ENCODE peak calls at places on chromosomes 5 and 9, in eight cellular contexts. J, W, F, G, E, M, Y and L are unnamed samples.

GRCh38 chr9:115262477-115262876 is 144.5 kb upstream of the TNC start:
- DNase-seq in J (peak), W (peak), F (peak), G (no peak), E (peak), M (peak), Y (no peak), L (peak)

GRCh38 chr5:170342153-170342552 is 44.6 kb upstream of the LCP2 start:
- DNase-seq in J (no peak), W (no peak), F (no peak), G (no peak), E (no peak), M (no peak), Y (no peak), L (no peak)

GRCh38 chr9:14313378-14313940 is 482 bp downstream of the NFIB start:
- DNase-seq in J (no peak), W (no peak), F (no peak), G (no peak), E (peak), M (no peak), Y (peak), L (no peak)

GRCh38 chr5:25119654-25120053 is 474.9 kb upstream of the CDH10 start:
- DNase-seq in J (no peak), W (no peak), F (no peak), G (no peak), E (no peak), M (no peak), Y (no peak), L (no peak)

GRCh38 chr5:14177651-14178050 is 34.5 kb downstream of the TRIO start:
- DNase-seq in J (no peak), W (no peak), F (no peak), G (no peak), E (no peak), M (no peak), Y (no peak), L (no peak)

GRCh38 chr5:67364381-67364970 is 167.9 kb upstream of the CD180 start:
- DNase-seq in J (no peak), W (no peak), F (no peak), G (no peak), E (no peak), M (no peak), Y (no peak), L (no peak)

GRCh38 chr5:56523779-56524178 is 290.6 kb upstream of the ANKRD55 start:
- DNase-seq in J (peak), W (no peak), F (no peak), G (no peak), E (peak), M (no peak), Y (no peak), L (no peak)

GRCh38 chr9:22452415-22453010 is 5.9 kb downstream of the DMRTA1 start:
- DNase-seq in J (peak), W (peak), F (no peak), G (no peak), E (peak), M (peak), Y (no peak), L (peak)

GRCh38 chr5:43275391-43275790 is 37.8 kb downstream of the HMGCS1 start:
- DNase-seq in J (no peak), W (no peak), F (no peak), G (no peak), E (no peak), M (peak), Y (no peak), L (no peak)
- H3K4me3 ChIP-seq in J (no peak), W (no peak), F (no peak), G (no peak), E (no peak), M (no peak), Y (no peak), L (no peak)

GRCh38 chr5:75584641-75585040 is 26.6 kb upstream of the ANKDD1B start:
- DNase-seq in J (no peak), W (no peak), F (no peak), G (no peak), E (no peak), M (no peak), Y (no peak), L (no peak)
- TF ChIP-seq CTCF in J (peak), W (no peak), F (peak), G (no peak), E (peak), M (no peak), Y (no peak), L (no peak)

GRCh38 chr9:100478192-100478591 is 5.2 kb downstream of the TMEFF1 start:
- DNase-seq in J (no peak), W (no peak), F (no peak), G (no peak), E (no peak), M (no peak), Y (no peak), L (no peak)
- H3K4me3 ChIP-seq in J (no peak), W (no peak), F (no peak), G (no peak), E (no peak), M (no peak), Y (no peak), L (no peak)

GRCh38 chr5:149265559-149265958 is 6.1 kb upstream of the AFAP1L1 start:
- DNase-seq in J (no peak), W (no peak), F (no peak), G (no peak), E (peak), M (no peak), Y (no peak), L (no peak)
- TF ChIP-seq CTCF in J (peak), W (peak), F (peak), G (peak), E (peak), M (no peak), Y (peak), L (no peak)

DNA sequence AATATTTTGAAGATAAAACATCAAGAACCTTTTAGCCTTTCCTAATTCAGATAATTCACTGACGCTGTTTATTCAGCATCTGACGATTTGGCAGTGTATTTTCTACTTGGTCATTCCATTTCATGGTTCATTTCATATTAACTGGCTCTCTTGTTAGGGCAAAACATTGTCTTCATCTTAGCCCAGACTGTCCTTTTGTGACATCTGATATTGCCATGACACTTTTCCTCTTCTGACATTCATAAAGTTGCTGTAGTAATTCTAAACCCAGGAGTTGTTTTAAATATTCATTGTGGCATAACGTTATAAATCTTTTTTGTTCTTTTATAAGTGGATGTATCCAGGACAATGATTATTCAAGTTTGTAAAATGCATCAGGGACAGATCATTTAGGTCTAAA is 1.8 kb downstream of the SCAMP1 start:
- DNase-seq in J (no peak), W (no peak), F (no peak), G (no peak), E (no peak), M (no peak), Y (no peak), L (no peak)
- H3K4me3 ChIP-seq in J (no peak), W (peak), F (no peak), G (peak), E (no peak), M (no peak), Y (peak), L (peak)

GRCh38 chr9:106092083-106092482 is 397.7 kb downstream of the TMEM38B start:
- DNase-seq in J (no peak), W (no peak), F (no peak), G (no peak), E (no peak), M (no peak), Y (no peak), L (no peak)
- TF ChIP-seq CTCF in J (no peak), W (no peak), F (no peak), G (no peak), E (no peak), M (no peak), Y (no peak), L (no peak)

DNA sequence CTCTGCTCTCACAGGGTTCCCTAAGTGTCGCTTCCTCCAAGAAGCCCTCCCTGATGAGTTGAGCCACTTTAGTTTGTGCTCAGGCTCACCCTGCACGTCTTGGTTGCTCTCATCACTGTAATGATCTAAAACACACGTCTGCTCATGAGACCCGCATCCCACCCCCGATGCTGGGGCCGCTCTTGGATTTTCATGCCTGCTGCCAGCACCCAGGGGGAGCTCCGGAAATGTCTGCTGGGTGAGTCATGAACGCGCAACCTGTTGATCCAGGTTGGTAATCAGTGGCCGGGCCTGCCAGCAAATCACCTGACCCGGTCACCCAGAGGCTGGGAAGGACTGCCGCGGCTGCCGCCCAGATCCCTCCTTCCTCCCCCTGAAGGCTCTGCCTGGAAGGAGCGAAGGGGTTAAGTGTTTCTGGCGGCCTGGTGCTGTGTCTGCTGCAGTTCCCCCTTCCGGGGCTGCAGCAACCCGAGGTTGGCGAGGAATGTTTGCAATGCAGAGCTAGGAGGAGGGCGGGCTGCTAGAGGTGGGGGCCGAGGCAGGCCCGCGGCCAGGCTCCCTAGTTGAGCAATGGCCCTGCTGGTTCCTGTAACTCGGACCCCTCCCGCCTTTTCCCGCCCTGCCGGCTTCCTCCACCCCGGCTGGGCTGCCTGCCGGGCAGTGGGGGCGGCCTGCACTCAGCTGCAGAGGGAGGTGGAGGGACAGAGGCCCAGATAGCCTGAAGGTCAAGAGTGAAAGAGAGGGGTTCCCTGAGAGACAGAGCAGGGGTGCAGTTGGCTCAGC is 156.1 kb upstream of the IER5L start:
- DNase-seq in J (peak), W (no peak), F (peak), G (no peak), E (peak), M (peak), Y (peak), L (no peak)
- H3K4me3 ChIP-seq in J (peak), W (no peak), F (peak), G (peak), E (no peak), M (no peak), Y (peak), L (no peak)

GRCh38 chr5:17189381-17190036 is 27.9 kb upstream of the BASP1 start:
- DNase-seq in J (peak), W (peak), F (peak), G (peak), E (peak), M (peak), Y (peak), L (peak)
- TF ChIP-seq CTCF in J (peak), W (peak), F (peak), G (peak), E (peak), M (no peak), Y (peak), L (peak)

DNA sequence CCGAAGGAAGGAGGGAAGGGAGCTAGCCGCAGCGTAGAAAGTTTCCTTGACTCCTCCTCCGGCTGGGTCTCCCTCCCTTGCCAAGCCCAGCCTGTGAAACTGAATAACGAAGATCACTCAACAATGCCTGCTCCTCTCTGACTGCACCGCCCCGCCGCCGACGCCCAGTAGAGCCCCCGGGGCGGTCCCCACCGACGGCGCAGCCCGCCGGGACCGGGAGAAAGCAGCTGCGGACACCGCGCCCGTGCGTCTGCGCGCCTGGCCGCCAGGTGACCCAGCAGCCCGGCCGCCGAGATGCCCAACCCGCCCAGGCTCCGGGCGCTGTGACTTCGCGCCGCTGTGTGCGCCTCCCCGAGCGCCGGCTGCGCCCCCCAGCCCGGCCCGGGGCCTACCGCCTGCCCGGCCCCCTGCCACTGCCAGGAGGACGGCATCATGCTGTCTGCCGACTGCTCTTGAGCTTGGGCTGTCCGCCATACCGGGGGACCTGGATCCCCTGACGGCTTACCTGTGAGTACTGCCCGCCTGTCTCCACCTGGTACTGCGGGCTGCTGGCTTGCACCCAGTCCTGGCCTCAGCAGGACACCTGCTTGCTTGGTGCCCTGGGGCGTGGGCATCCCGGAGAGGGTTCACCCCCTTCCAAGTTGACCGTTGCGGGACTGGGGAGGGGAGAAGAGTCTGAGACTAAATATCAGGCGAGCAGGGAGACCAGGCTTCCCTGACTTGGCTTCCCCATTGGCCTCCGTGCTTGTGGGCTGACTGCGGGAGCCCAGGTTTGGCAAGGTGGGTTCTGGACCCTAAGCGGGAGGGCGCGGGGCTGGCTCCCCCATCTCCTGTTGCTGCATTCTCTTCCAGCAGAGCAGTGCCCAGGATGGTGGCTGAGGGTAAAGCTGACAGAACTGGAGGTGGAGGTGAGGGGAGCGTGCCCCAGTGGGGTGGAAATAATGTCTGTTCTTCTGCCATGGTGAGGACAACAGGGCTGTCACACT is 26.2 kb upstream of the SPTLC1 start:
- DNase-seq in J (no peak), W (no peak), F (no peak), G (no peak), E (no peak), M (no peak), Y (no peak), L (no peak)
- H3K4me3 ChIP-seq in J (peak), W (no peak), F (peak), G (peak), E (peak), M (peak), Y (peak), L (no peak)